ENCODE peak calls at places on chromosomes 7 and 10, in five cellular contexts. One of them, this sample, is unnamed.

GRCh38 chr7:24199978-24200377 is 84.0 kb upstream of the NPY start:
- DNase-seq in testis: no peak
- DNase-seq in ascending aorta: no peak
- DNase-seq in PC-3: no peak
- DNase-seq in upper lobe of right lung: no peak
- DNase-seq in this sample: no peak

GRCh38 chr10:119516381-119517234 is 25.9 kb downstream of the RGS10 start:
- DNase-seq in testis: no peak
- DNase-seq in ascending aorta: peak; percentile 24
- DNase-seq in PC-3: peak; percentile 59
- DNase-seq in upper lobe of right lung: peak; percentile 74
- DNase-seq in this sample: no peak

GRCh38 chr7:82020076-82020475 is 250.2 kb upstream of the HGF start:
- DNase-seq in testis: no peak
- DNase-seq in ascending aorta: no peak
- DNase-seq in PC-3: no peak
- DNase-seq in upper lobe of right lung: no peak
- DNase-seq in this sample: no peak

GRCh38 chr10:130018253-130018652 is 54.2 kb upstream of the EBF3 start:
- DNase-seq in testis: no peak
- DNase-seq in ascending aorta: no peak
- DNase-seq in PC-3: peak; percentile 46
- DNase-seq in upper lobe of right lung: no peak
- DNase-seq in this sample: no peak

GRCh38 chr10:8064436-8064835 is 9.9 kb downstream of the GATA3 start:
- DNase-seq in testis: no peak
- DNase-seq in ascending aorta: no peak
- DNase-seq in PC-3: no peak
- DNase-seq in upper lobe of right lung: no peak
- DNase-seq in this sample: no peak

GRCh38 chr7:115094163-115094562 is 172.3 kb downstream of the MDFIC start:
- DNase-seq in testis: no peak
- DNase-seq in ascending aorta: no peak
- DNase-seq in PC-3: peak; percentile 60
- DNase-seq in upper lobe of right lung: no peak
- DNase-seq in this sample: no peak

GRCh38 chr10:100153239-100153840 is 32.5 kb downstream of the ERLIN1 start:
- DNase-seq in testis: no peak
- DNase-seq in ascending aorta: no peak
- DNase-seq in PC-3: peak; percentile 71
- DNase-seq in upper lobe of right lung: no peak
- DNase-seq in this sample: no peak

GRCh38 chr7:139589474-139589873 is 66.0 kb downstream of the CLEC2L start:
- DNase-seq in testis: peak; percentile 8
- DNase-seq in ascending aorta: no peak
- DNase-seq in PC-3: no peak
- DNase-seq in upper lobe of right lung: no peak
- DNase-seq in this sample: no peak

GRCh38 chr7:117133125-117133524 is 179.8 kb downstream of the ST7 start:
- DNase-seq in testis: no peak
- DNase-seq in ascending aorta: no peak
- DNase-seq in PC-3: no peak
- DNase-seq in upper lobe of right lung: no peak
- DNase-seq in this sample: no peak

GRCh38 chr10:96618648-96619047 is 31.8 kb upstream of the TM9SF3 start:
- DNase-seq in testis: peak; percentile 87
- DNase-seq in ascending aorta: no peak
- DNase-seq in PC-3: no peak
- DNase-seq in upper lobe of right lung: no peak
- DNase-seq in this sample: no peak

GRCh38 chr7:29565982-29566746 is 2.5 kb downstream of the PRR15 start:
- DNase-seq in testis: no peak
- DNase-seq in ascending aorta: no peak
- DNase-seq in PC-3: no peak
- DNase-seq in upper lobe of right lung: peak; percentile 75
- DNase-seq in this sample: peak; percentile 55

GRCh38 chr10:78025685-78026364 is 3.5 kb downstream of the POLR3A start:
- DNase-seq in testis: no peak
- DNase-seq in ascending aorta: no peak
- DNase-seq in PC-3: peak; percentile 100
- DNase-seq in upper lobe of right lung: no peak
- DNase-seq in this sample: no peak

DNA sequence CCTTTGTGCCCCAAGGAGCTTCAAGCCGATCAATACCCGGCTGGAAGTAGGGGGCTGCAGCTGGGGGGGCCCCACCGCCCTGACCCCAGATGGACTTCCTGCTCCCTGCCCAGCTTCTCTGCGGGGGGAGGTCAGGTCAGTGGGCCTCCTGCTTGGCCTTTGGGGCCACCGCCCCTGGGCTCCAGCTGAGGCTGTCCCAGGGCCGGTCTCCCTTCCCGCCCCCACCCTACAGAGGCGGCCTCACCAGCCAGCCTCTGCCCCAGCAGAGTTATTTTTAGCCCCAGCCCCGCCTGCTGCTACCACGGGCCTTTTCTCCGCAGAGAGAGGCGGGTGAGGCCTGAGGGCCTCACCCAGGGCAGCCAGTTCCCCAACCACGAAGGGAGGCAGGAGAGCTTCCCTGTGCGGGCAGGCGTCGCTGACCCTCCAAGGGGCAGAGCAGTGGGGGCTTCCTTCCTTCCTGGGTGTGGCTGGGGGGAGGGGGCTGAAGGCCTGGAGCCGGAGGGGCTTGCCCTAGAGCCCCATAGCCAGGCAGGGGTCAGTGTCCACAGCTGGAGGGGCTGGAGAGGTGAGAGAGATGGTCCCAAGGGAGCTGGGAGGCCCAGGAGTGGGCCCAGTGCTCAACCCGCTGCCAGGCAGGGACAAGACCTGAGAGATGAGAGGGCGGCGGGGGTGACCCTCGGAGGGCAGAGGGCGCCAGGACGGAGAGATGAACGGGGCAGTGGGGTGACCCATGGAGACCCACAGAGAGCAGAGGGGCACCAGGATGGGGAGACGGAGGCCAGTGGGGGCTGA is 24.6 kb downstream of the PWWP2B start:
- DNase-seq in testis: peak; percentile 88
- DNase-seq in ascending aorta: peak; percentile 58
- DNase-seq in PC-3: peak; percentile 65
- DNase-seq in upper lobe of right lung: peak; percentile 93
- DNase-seq in this sample: peak; percentile 82
- H3K4me3 ChIP-seq in testis: no peak overlapping the region
- H3K4me3 ChIP-seq in ascending aorta: peak overlapping the region; percentile 56
- H3K4me3 ChIP-seq in PC-3: peak overlapping the region; percentile 40
- H3K4me3 ChIP-seq in upper lobe of right lung: no peak overlapping the region
- H3K4me3 ChIP-seq in this sample: no peak overlapping the region

DNA sequence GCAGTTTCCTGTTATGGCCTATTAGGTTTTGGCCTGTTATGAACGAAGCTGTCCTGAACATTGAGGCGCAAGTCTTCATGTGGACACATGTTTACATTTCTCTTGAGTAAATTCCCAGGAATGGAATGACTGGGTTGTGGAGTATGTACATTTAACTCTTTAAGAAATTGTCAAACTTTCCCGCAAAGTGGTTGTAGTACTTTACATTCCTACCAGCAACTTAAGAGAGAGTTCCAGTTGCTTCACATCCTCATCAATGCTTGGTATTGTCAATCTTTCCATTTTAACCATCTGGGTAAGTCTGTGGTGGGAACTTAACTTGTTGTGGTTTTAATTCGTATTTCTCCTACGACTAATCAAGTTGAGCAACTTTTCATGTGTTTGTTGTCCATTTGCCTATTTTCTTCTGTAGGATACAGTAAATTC is 73.7 kb downstream of the FAM241B start:
- DNase-seq in testis: no peak
- DNase-seq in ascending aorta: no peak
- DNase-seq in PC-3: peak; percentile 96
- DNase-seq in upper lobe of right lung: no peak
- DNase-seq in this sample: no peak
- H3K27me3 ChIP-seq in testis: no peaks in the 10 kb centered on the region
- H3K27me3 ChIP-seq in ascending aorta: no peaks in the 10 kb centered on the region
- H3K27me3 ChIP-seq in PC-3: peaks cover 20% of the 10 kb centered on the region
- H3K27me3 ChIP-seq in upper lobe of right lung: no peaks in the 10 kb centered on the region
- H3K27me3 ChIP-seq in this sample: peaks cover 3% of the 10 kb centered on the region

GRCh38 chr7:4722960-4723359 is 40.9 kb downstream of the FOXK1 start:
- DNase-seq in testis: no peak
- DNase-seq in ascending aorta: no peak
- DNase-seq in PC-3: no peak
- DNase-seq in upper lobe of right lung: no peak
- DNase-seq in this sample: no peak
- H3K4me1 ChIP-seq in testis: peaks cover 37% of the 10 kb centered on the region
- H3K4me1 ChIP-seq in ascending aorta: peaks cover 34% of the 10 kb centered on the region
- H3K4me1 ChIP-seq in PC-3: peaks cover 9% of the 10 kb centered on the region
- H3K4me1 ChIP-seq in upper lobe of right lung: peaks cover 43% of the 10 kb centered on the region
- H3K4me1 ChIP-seq in this sample: no peaks in the 10 kb centered on the region

GRCh38 chr10:30026578-30026977 is 32.8 kb downstream of the JCAD start:
- DNase-seq in testis: no peak
- DNase-seq in ascending aorta: no peak
- DNase-seq in PC-3: no peak
- DNase-seq in upper lobe of right lung: no peak
- DNase-seq in this sample: no peak
- H3K4me3 ChIP-seq in testis: no peak overlapping the region
- H3K4me3 ChIP-seq in ascending aorta: no peak overlapping the region
- H3K4me3 ChIP-seq in PC-3: no peak overlapping the region
- H3K4me3 ChIP-seq in upper lobe of right lung: no peak overlapping the region
- H3K4me3 ChIP-seq in this sample: no peak overlapping the region

GRCh38 chr7:101557421-101557820 is 71.7 kb downstream of the MYL10 start:
- DNase-seq in testis: no peak
- DNase-seq in ascending aorta: no peak
- DNase-seq in PC-3: no peak
- DNase-seq in upper lobe of right lung: peak; percentile 45
- DNase-seq in this sample: no peak

GRCh38 chr7:101555921-101556275 is 73.2 kb downstream of the MYL10 start:
- DNase-seq in testis: no peak
- DNase-seq in ascending aorta: no peak
- DNase-seq in PC-3: no peak
- DNase-seq in upper lobe of right lung: peak; percentile 40
- DNase-seq in this sample: no peak

GRCh38 chr7:101555269-101555920 is 73.7 kb downstream of the MYL10 start:
- DNase-seq in testis: no peak
- DNase-seq in ascending aorta: no peak
- DNase-seq in PC-3: no peak
- DNase-seq in upper lobe of right lung: peak; percentile 43
- DNase-seq in this sample: no peak

GRCh38 chr7:101557978-101558741 is 70.9 kb downstream of the MYL10 start:
- DNase-seq in testis: no peak
- DNase-seq in ascending aorta: no peak
- DNase-seq in PC-3: no peak
- DNase-seq in upper lobe of right lung: peak; percentile 58
- DNase-seq in this sample: no peak

GRCh38 chr7:101556453-101556968 is 72.6 kb downstream of the MYL10 start:
- DNase-seq in testis: no peak
- DNase-seq in ascending aorta: no peak
- DNase-seq in PC-3: no peak
- DNase-seq in upper lobe of right lung: no peak
- DNase-seq in this sample: no peak
- H3K27me3 ChIP-seq in testis: no peaks in the 10 kb centered on the region
- H3K27me3 ChIP-seq in ascending aorta: no peaks in the 10 kb centered on the region
- H3K27me3 ChIP-seq in PC-3: no peaks in the 10 kb centered on the region
- H3K27me3 ChIP-seq in upper lobe of right lung: no peaks in the 10 kb centered on the region
- H3K27me3 ChIP-seq in this sample: no peaks in the 10 kb centered on the region

GRCh38 chr7:16630654-16631053 is 14.9 kb downstream of the ANKMY2 start:
- DNase-seq in testis: no peak
- DNase-seq in ascending aorta: no peak
- DNase-seq in PC-3: no peak
- DNase-seq in upper lobe of right lung: no peak
- DNase-seq in this sample: no peak
- H3K4me1 ChIP-seq in testis: no peaks in the 10 kb centered on the region
- H3K4me1 ChIP-seq in ascending aorta: peaks cover 1% of the 10 kb centered on the region
- H3K4me1 ChIP-seq in PC-3: peaks cover 7% of the 10 kb centered on the region
- H3K4me1 ChIP-seq in upper lobe of right lung: peaks cover 4% of the 10 kb centered on the region
- H3K4me1 ChIP-seq in this sample: no peaks in the 10 kb centered on the region

DNA sequence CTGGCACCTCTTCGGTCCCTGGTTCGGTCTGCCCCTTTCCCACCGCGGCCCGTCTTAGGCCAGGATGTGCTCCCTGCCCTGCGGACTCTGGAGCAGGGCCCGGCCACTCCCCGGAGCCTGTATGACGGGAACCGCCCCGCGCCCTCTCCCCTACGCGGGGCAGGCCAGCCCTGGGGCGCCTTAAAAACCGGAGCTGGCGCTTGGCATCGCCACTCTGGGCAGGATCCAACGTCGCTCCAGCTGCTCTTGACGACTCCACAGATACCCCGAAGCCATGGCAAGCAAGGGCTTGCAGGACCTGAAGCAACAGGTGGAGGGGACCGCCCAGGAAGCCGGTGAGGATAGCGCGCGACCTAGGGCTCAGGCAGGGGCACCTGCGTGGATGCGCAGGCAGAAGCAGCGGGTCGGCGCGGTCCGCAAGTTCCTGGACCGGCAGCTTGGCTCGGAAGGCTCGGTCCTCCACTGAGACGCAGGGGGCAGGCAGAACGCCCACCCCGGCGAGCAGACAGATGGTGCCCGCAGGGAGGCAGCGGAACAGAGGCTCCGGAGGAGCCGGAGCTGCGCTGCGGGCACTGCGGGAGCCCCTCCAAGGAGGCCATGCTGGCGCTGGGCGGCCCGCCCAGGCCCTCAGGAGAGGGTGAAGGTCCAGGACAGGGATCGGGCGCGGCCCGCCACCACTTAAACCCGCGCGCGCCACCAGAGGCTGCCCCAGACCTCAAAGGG is at the start of gene ADIRF:
- DNase-seq in testis: no peak
- DNase-seq in ascending aorta: no peak
- DNase-seq in PC-3: peak; percentile 70
- DNase-seq in upper lobe of right lung: peak; percentile 86
- DNase-seq in this sample: no peak
- H3K4me3 ChIP-seq in testis: peak within 1 kb of the TSS; percentile 66
- H3K4me3 ChIP-seq in ascending aorta: peak within 1 kb of the TSS; percentile 79
- H3K4me3 ChIP-seq in PC-3: peak within 1 kb of the TSS; percentile 71
- H3K4me3 ChIP-seq in upper lobe of right lung: peak within 1 kb of the TSS; percentile 72
- H3K4me3 ChIP-seq in this sample: peak within 1 kb of the TSS; percentile 55

DNA sequence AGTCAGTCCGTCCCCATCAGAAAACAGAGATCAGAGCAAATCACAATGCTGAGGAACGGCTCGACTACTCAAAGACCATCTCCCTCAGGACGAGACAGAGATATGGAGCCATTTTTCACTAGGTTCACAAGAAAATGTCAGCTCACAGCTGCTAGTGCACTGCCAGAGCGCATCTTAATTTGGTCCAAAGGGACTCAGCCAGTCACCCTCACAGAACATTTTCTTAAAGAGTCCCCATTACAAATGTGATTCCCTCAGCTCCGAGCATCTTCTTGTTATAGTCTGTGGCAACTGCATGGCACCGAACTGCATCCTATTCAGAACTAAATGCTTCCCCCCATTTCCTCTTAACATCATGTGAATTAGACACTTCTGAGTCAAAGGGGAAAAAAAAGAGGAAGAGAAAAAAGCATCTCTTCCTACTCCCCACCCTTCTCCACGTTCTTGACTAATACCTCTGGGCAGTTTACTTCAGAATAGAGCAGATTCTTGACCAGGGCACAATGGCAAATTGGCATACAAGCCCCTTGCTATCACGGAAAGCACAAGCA is 683.8 kb downstream of the MAGI2 start:
- DNase-seq in testis: no peak
- DNase-seq in ascending aorta: no peak
- DNase-seq in PC-3: no peak
- DNase-seq in upper lobe of right lung: no peak
- DNase-seq in this sample: no peak
- H3K27me3 ChIP-seq in testis: no peaks in the 10 kb centered on the region
- H3K27me3 ChIP-seq in ascending aorta: no peaks in the 10 kb centered on the region
- H3K27me3 ChIP-seq in PC-3: peaks cover 50% of the 10 kb centered on the region
- H3K27me3 ChIP-seq in upper lobe of right lung: no peaks in the 10 kb centered on the region
- H3K27me3 ChIP-seq in this sample: no peaks in the 10 kb centered on the region

This sample was measured in pancreas.